ENCODE peak calls at places on chromosomes 5 and 9, in four cellular contexts. N, G, A and Y are unnamed samples.

GRCh38 chr5:131635755-131636479 is 888 bp upstream of the RAPGEF6 start:
- DNase-seq in N (no peak), A (peak; percentile 20), G (no peak), Y (peak; percentile 78)

GRCh38 chr5:150989695-150990094 is 30.7 kb upstream of the GPX3 start:
- DNase-seq in A (no peak), G (no peak), N (peak; percentile 9), Y (no peak)

GRCh38 chr5:157599565-157599964 is 24.0 kb upstream of the ADAM19 start:
- DNase-seq in G (no peak), N (no peak), A (no peak), Y (no peak)

GRCh38 chr5:113255105-113255504 is 179.7 kb downstream of the TSSK1B start:
- DNase-seq in A (no peak), G (peak; percentile 34), N (no peak), Y (no peak)

GRCh38 chr5:142246-142810 is 49.0 kb upstream of the LRRC14B start:
- DNase-seq in N (no peak), G (no peak), A (peak; percentile 14), Y (no peak)

GRCh38 chr9:120929392-120929791 is 2.8 kb upstream of the TRAF1 start:
- DNase-seq in N (no peak), A (no peak), G (no peak), Y (no peak)

GRCh38 chr9:109816490-109816889 is 36.5 kb downstream of the PALM2AKAP2 start:
- DNase-seq in G (peak; percentile 98), N (no peak), A (no peak), Y (no peak)

GRCh38 chr9:115694014-115694413 is 459.6 kb upstream of the PAPPA start:
- DNase-seq in A (no peak), N (no peak), G (peak; percentile 95), Y (no peak)

GRCh38 chr9:36345103-36345846 is 54.8 kb downstream of the RNF38 start:
- DNase-seq in A (no peak), G (no peak), N (peak; percentile 13), Y (no peak)

GRCh38 chr5:167853421-167853820 is 438.0 kb upstream of the WWC1 start:
- DNase-seq in N (no peak), A (no peak), G (peak; percentile 81), Y (no peak)

GRCh38 chr9:93908591-93909241 is 46.4 kb downstream of the BARX1 start:
- DNase-seq in G (no peak), A (peak; percentile 45), N (no peak), Y (no peak)

GRCh38 chr5:127060470-127060985 is 12.8 kb downstream of the C5orf63 start:
- DNase-seq in A (no peak), N (no peak), G (no peak), Y (no peak)

GRCh38 chr5:158414780-158415179 is 555.8 kb upstream of the CLINT1 start:
- DNase-seq in G (peak; percentile 90), N (no peak), A (no peak), Y (no peak)

GRCh38 chr5:619444-619843 is 7.3 kb downstream of the CEP72 start:
- DNase-seq in G (no peak), N (no peak), A (no peak), Y (no peak)

GRCh38 chr5:53041071-53041692 is 52.0 kb downstream of the ITGA2 start:
- DNase-seq in A (no peak), N (no peak), G (peak; percentile 56), Y (no peak)

GRCh38 chr9:111529787-111530186 is 4.8 kb downstream of the ZNF483 start:
- DNase-seq in N (peak; percentile 61), G (no peak), A (no peak), Y (no peak)

GRCh38 chr9:111527347-111527746 is 2.4 kb downstream of the ZNF483 start:
- DNase-seq in G (no peak), A (no peak), N (no peak), Y (no peak)

GRCh38 chr9:111533099-111533785 is 8.3 kb downstream of the ZNF483 start:
- DNase-seq in G (peak; percentile 6), A (no peak), N (no peak), Y (no peak)

DNA sequence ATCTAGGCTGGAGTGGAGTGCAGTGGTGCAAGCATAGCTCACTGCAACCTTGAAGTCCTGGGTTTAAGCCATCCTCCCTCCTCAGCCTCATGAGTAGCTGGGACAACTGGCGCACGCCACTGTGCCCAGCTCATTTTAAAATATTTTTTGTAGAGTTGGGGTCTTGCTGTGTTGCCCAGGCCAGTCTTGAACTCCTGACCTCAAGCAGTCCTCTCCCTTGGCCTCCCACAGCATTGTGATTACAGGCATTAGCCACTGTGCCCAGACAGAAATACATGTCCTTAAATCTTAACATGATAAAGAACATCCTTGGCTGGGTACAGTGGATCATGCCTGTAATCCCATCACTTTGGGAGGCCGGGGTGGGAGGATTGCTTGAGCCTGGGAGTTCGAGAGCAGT is 6.7 kb downstream of the ZNF483 start:
- DNase-seq in G (no peak), A (no peak), N (no peak), Y (no peak)
- H3K9me3 ChIP-seq in G (no peaks in the 10 kb centered on the region), A (no peaks in the 10 kb centered on the region), N (peaks cover 4% of the 10 kb centered on the region), Y (peaks cover 6% of the 10 kb centered on the region)

GRCh38 chr5:181204561-181205401 is at the start of gene TRIM7:
- DNase-seq in G (peak; percentile 34), A (peak; percentile 72), N (no peak), Y (peak; percentile 87)
- H3K9ac ChIP-seq in G (peak within 1 kb of the TSS; percentile 58), A (peak within 1 kb of the TSS; percentile 41), N (no peak within 1 kb of the TSS), Y (no peak within 1 kb of the TSS)

DNA sequence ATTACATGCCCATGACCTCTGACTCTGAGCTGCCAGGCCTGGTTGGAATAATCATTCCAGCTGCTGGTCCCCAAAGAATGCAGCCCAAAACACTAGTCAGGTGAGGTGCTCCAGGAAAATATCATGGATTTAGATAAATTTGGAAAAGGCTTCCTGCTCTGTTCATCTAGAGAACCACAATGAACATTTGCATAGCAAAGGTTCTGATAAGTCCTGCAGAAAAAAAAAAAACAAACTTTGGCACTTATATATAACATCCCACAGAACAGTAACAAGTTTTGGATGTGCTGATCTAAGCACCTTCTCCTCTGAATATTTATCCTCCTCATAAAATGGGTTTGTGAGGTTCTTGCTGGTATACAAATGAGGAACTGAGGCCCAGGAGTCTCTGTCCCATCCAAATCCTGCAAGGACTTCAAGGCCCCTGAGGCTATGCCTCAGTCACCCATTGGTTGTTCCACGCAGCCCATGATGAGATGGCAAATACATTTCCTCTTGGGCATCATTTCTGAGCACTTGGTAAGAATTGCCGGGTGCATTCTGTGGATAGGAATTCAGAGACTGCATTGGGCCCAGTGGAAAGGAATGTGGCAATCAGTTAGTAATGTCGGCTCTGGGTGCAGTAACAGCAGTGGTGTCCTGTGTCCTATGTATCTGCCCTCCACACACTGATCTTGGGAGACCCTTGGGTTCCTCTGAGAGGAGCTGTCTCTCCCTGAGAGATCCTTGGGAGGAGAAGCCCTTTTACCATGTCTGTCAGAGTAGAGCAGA is 73.4 kb upstream of the ASS1 start:
- DNase-seq in G (no peak), N (no peak), A (no peak), Y (no peak)
- H3K9me3 ChIP-seq in G (no peaks in the 10 kb centered on the region), N (no peaks in the 10 kb centered on the region), A (no peaks in the 10 kb centered on the region), Y (no peaks in the 10 kb centered on the region)

DNA sequence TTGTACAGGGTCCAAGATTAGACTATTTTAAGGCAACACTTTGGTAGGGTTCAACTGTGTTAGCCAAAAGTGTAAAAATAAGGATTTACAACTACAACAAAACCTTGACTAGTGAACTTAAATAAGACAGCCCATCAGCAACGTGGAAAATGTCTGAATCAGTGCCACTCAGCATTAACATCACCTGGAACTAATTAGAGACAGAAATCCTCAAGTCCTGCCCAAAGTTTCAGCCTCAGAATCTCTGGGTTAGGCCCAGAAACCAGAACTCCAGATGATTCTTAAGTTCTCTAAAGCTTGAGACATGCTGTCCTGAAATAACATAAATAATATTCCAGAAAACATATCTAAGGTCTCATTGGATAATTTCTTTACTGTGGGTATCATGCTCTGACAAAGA is 118.6 kb downstream of the SEMA6A start:
- DNase-seq in G (no peak), N (no peak), A (no peak), Y (no peak)
- H3K9ac ChIP-seq in G (no peak overlapping the region), N (no peak overlapping the region), A (no peak overlapping the region), Y (no peak overlapping the region)

DNA sequence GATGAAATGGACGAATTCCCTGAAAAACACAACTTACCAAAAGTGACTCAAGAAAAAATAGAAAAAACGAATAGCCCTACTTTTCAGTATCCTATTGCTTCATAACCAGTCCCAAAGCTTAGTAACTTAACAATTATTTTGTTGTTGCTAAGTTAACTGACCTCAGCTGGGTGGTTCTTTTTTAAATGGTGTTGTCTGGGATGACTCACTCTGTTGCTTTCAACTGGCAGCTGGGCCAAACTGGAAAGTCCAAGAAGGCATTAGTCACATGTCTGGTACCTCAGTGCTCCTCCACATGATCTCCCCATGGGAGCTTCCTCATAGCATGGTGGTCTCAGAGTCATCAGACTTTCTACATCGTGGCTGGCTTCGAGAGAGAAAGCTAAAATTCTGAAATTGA is 47.8 kb upstream of the ADAMTS2 start:
- DNase-seq in N (no peak), A (no peak), G (peak; percentile 74), Y (no peak)
- H3K9me3 ChIP-seq in N (peaks cover 31% of the 10 kb centered on the region), A (peaks cover 19% of the 10 kb centered on the region), G (no peaks in the 10 kb centered on the region), Y (peaks cover 12% of the 10 kb centered on the region)

GRCh38 chr9:97479496-97480159 is 21.8 kb upstream of the TMOD1 start:
- DNase-seq in N (no peak), A (no peak), G (no peak), Y (no peak)

GRCh38 chr9:97484134-97484533 is 17.3 kb upstream of the TMOD1 start:
- DNase-seq in A (no peak), G (no peak), N (no peak), Y (no peak)

GRCh38 chr9:97478301-97478981 is 23.0 kb upstream of the TMOD1 start:
- DNase-seq in A (no peak), G (no peak), N (no peak), Y (no peak)

GRCh38 chr9:97480174-97480573 is 21.3 kb upstream of the TMOD1 start:
- DNase-seq in A (no peak), G (no peak), N (no peak), Y (no peak)

DNA sequence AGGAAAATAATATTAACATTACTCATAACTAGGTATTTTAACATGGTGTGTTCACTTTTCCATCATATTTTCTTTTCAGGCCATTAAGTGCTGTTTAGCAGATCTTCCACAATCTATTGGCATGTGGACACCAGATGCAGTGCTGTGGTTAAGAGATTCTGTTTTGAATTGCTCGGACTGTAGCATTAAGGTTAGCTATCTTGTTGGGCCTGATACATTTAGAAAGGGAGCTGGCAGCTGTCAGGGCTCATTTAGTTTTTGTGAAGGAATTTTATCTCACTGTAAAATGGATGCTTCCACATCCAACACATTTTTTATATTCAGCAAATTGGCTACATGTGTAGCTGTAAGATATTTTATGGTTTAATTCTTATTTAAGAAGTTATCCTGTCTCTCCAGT is 20.7 kb upstream of the TMOD1 start:
- DNase-seq in N (no peak), A (peak; percentile 58), G (no peak), Y (no peak)
- H3K9ac ChIP-seq in N (no peak overlapping the region), A (no peak overlapping the region), G (no peak overlapping the region), Y (no peak overlapping the region)

GRCh38 chr5:58499231-58499630 is 8.0 kb downstream of the GAPT start:
- DNase-seq in A (no peak), G (no peak), N (no peak), Y (no peak)
- H3K9me3 ChIP-seq in A (no peaks in the 10 kb centered on the region), G (no peaks in the 10 kb centered on the region), N (no peaks in the 10 kb centered on the region), Y (no peaks in the 10 kb centered on the region)